ENCODE peak calls at places on chromosomes 6 and 20, in four cellular contexts. One of them, this sample, is unnamed.

GRCh38 chr6:136012198-136012884 is 160.8 kb downstream of the PDE7B start:
- DNase-seq in Panc1: no peak
- DNase-seq in breast epithelium: no peak
- DNase-seq in astrocyte: peak; percentile 96
- DNase-seq in this sample: no peak

GRCh38 chr20:52104546-52105044 is 87.0 kb downstream of the ZFP64 start:
- DNase-seq in Panc1: no peak
- DNase-seq in breast epithelium: no peak
- DNase-seq in astrocyte: peak; percentile 23
- DNase-seq in this sample: no peak

GRCh38 chr20:31485450-31486339 is 10.6 kb downstream of the REM1 start:
- DNase-seq in Panc1: no peak
- DNase-seq in breast epithelium: no peak
- DNase-seq in astrocyte: peak; percentile 59
- DNase-seq in this sample: no peak

GRCh38 chr6:143619844-143620243 is 57.9 kb upstream of the PHACTR2 start:
- DNase-seq in Panc1: no peak
- DNase-seq in breast epithelium: no peak
- DNase-seq in astrocyte: no peak
- DNase-seq in this sample: no peak

GRCh38 chr6:168995526-168996100 is 258.0 kb downstream of the THBS2 start:
- DNase-seq in Panc1: no peak
- DNase-seq in breast epithelium: no peak
- DNase-seq in astrocyte: no peak
- DNase-seq in this sample: no peak

GRCh38 chr6:168404560-168404959 is 36.4 kb upstream of the SMOC2 start:
- DNase-seq in Panc1: no peak
- DNase-seq in breast epithelium: no peak
- DNase-seq in astrocyte: no peak
- DNase-seq in this sample: no peak

GRCh38 chr6:53238311-53238710 is 89.7 kb upstream of the GCM1 start:
- DNase-seq in Panc1: no peak
- DNase-seq in breast epithelium: no peak
- DNase-seq in astrocyte: no peak
- DNase-seq in this sample: no peak

GRCh38 chr20:22490287-22491187 is 93.8 kb downstream of the FOXA2 start:
- DNase-seq in Panc1: no peak
- DNase-seq in breast epithelium: no peak
- DNase-seq in astrocyte: no peak
- DNase-seq in this sample: no peak

GRCh38 chr6:168578036-168578435 is 137.1 kb downstream of the SMOC2 start:
- DNase-seq in Panc1: no peak
- DNase-seq in breast epithelium: no peak
- DNase-seq in astrocyte: no peak
- DNase-seq in this sample: no peak

GRCh38 chr6:85449818-85450577 is at the start of gene NT5E:
- DNase-seq in Panc1: no peak
- DNase-seq in breast epithelium: peak; percentile 54
- DNase-seq in astrocyte: peak; percentile 61
- DNase-seq in this sample: no peak

GRCh38 chr6:151240036-151240685 is 394 bp downstream of the AKAP12 start:
- DNase-seq in Panc1: no peak
- DNase-seq in breast epithelium: no peak
- DNase-seq in astrocyte: peak; percentile 69
- DNase-seq in this sample: no peak

GRCh38 chr6:1759877-1760276 is 150.2 kb downstream of the FOXC1 start:
- DNase-seq in Panc1: no peak
- DNase-seq in breast epithelium: no peak
- DNase-seq in astrocyte: no peak
- DNase-seq in this sample: no peak

GRCh38 chr6:36769676-36770499 is 69.4 kb downstream of the CPNE5 start:
- DNase-seq in Panc1: no peak
- DNase-seq in breast epithelium: no peak
- DNase-seq in astrocyte: peak; percentile 39
- DNase-seq in this sample: no peak

GRCh38 chr20:41748051-41748450 is 129.9 kb upstream of the CHD6 start:
- DNase-seq in Panc1: no peak
- DNase-seq in breast epithelium: no peak
- DNase-seq in astrocyte: no peak
- DNase-seq in this sample: no peak

GRCh38 chr6:117615981-117616961 is 14.0 kb upstream of the GOPC start:
- DNase-seq in Panc1: no peak
- DNase-seq in breast epithelium: no peak
- DNase-seq in astrocyte: peak; percentile 95
- DNase-seq in this sample: peak; percentile 58

GRCh38 chr6:129785081-129785755 is 75.2 kb upstream of the ARHGAP18 start:
- DNase-seq in Panc1: no peak
- DNase-seq in breast epithelium: no peak
- DNase-seq in astrocyte: no peak
- DNase-seq in this sample: no peak

GRCh38 chr20:1718604-1719384 is 61.2 kb upstream of the SIRPG start:
- DNase-seq in Panc1: no peak
- DNase-seq in breast epithelium: no peak
- DNase-seq in astrocyte: peak; percentile 86
- DNase-seq in this sample: no peak

GRCh38 chr20:15179426-15180190 is 842.2 kb upstream of the FLRT3 start:
- DNase-seq in Panc1: no peak
- DNase-seq in breast epithelium: no peak
- DNase-seq in astrocyte: no peak
- DNase-seq in this sample: no peak

GRCh38 chr20:38932457-38933120 is 6.4 kb downstream of the FAM83D start:
- DNase-seq in Panc1: no peak
- DNase-seq in breast epithelium: no peak
- DNase-seq in astrocyte: peak; percentile 71
- DNase-seq in this sample: no peak

GRCh38 chr6:147604373-147604772 is 95.9 kb downstream of the SAMD5 start:
- DNase-seq in Panc1: no peak
- DNase-seq in breast epithelium: no peak
- DNase-seq in astrocyte: peak; percentile 30
- DNase-seq in this sample: no peak

GRCh38 chr6:57180596-57180995 is 8.5 kb downstream of the BAG2 start:
- DNase-seq in Panc1: no peak
- DNase-seq in breast epithelium: no peak
- DNase-seq in astrocyte: no peak
- DNase-seq in this sample: no peak

DNA sequence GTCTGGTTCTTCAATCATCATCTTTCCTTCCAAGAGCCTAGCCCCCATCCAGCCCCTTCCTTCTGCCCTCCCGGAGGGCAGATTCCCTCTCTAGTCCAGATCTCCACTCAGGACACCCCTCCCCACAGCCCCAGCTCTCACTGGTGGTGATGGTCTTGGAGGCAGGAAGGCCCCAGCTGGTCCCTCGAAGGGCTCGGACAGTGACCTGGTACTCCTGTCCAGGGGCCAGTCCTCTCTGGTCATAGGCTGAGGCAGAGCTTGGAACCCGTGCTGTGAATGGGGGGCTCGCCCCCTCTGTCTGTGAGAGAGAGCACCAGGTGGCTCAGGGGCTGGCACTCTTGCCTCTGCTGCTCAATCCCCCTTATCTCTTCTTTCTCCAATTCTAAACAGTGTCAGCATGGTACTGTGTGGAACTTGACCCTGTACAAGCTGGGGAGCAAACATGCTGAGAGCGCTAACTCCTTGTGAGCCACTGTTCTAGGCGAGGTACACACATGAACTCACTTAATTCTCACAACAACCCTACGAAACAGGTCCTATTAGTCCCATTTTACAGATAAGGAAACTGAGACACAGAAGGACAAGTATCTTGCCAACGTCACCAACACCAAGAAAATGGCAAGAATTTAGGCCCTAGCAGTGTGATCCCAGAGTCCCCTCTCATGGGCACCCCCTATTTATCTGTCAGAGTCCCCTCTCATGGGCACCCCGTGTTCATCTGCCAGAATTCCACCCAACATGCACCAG is 19.9 kb downstream of the TNXB start:
- DNase-seq in Panc1: no peak
- DNase-seq in breast epithelium: no peak
- DNase-seq in astrocyte: no peak
- DNase-seq in this sample: no peak
- H3K4me1 ChIP-seq in Panc1: no peaks in the 10 kb centered on the region
- H3K4me1 ChIP-seq in breast epithelium: no peaks in the 10 kb centered on the region
- H3K4me1 ChIP-seq in astrocyte: peaks cover 24% of the 10 kb centered on the region
- H3K4me1 ChIP-seq in this sample: peaks cover 3% of the 10 kb centered on the region

DNA sequence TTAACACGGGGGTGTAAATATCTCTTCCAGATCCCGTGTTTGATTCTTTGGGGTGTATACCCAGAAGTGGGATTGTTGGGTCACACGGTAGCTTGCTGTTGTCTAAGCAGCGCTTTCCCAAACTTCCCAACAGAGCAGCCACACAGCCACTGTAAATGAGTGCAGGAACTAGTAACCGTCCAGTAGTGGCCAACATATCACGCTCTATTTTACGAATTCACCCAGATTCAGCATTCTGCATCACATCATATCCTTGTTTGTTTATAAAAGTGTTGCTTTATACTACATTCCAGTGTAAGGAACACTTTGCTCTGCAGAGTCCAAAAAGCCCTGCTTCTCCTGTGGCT is 216.1 kb upstream of the ECI2 start:
- DNase-seq in Panc1: no peak
- DNase-seq in breast epithelium: no peak
- DNase-seq in astrocyte: no peak
- DNase-seq in this sample: no peak
- H3K4me3 ChIP-seq in Panc1: no peak overlapping the region
- H3K4me3 ChIP-seq in breast epithelium: peak overlapping the region; percentile 42
- H3K4me3 ChIP-seq in astrocyte: peak overlapping the region; percentile 21
- H3K4me3 ChIP-seq in this sample: no peak overlapping the region

GRCh38 chr6:14243617-14244016 is 126.0 kb downstream of the CD83 start:
- DNase-seq in Panc1: no peak
- DNase-seq in breast epithelium: no peak
- DNase-seq in astrocyte: no peak
- DNase-seq in this sample: no peak
- H3K4me1 ChIP-seq in Panc1: no peaks in the 10 kb centered on the region
- H3K4me1 ChIP-seq in breast epithelium: no peaks in the 10 kb centered on the region
- H3K4me1 ChIP-seq in astrocyte: no peaks in the 10 kb centered on the region
- H3K4me1 ChIP-seq in this sample: no peaks in the 10 kb centered on the region

GRCh38 chr6:25277857-25278256 is 1.3 kb upstream of the CARMIL1 start:
- DNase-seq in Panc1: no peak
- DNase-seq in breast epithelium: no peak
- DNase-seq in astrocyte: no peak
- DNase-seq in this sample: no peak
- H3K4me3 ChIP-seq in Panc1: no peak overlapping the region
- H3K4me3 ChIP-seq in breast epithelium: no peak overlapping the region
- H3K4me3 ChIP-seq in astrocyte: no peak overlapping the region
- H3K4me3 ChIP-seq in this sample: no peak overlapping the region

GRCh38 chr6:41692735-41693134 is 42.7 kb downstream of the TFEB start:
- DNase-seq in Panc1: no peak
- DNase-seq in breast epithelium: no peak
- DNase-seq in astrocyte: no peak
- DNase-seq in this sample: no peak

GRCh38 chr6:41690541-41691330 is 44.7 kb downstream of the TFEB start:
- DNase-seq in Panc1: no peak
- DNase-seq in breast epithelium: no peak
- DNase-seq in astrocyte: no peak
- DNase-seq in this sample: no peak

GRCh38 chr6:41693281-41693838 is 42.0 kb downstream of the TFEB start:
- DNase-seq in Panc1: no peak
- DNase-seq in breast epithelium: no peak
- DNase-seq in astrocyte: no peak
- DNase-seq in this sample: no peak

GRCh38 chr6:41692080-41692675 is 43.2 kb downstream of the TFEB start:
- DNase-seq in Panc1: no peak
- DNase-seq in breast epithelium: no peak
- DNase-seq in astrocyte: no peak
- DNase-seq in this sample: no peak

DNA sequence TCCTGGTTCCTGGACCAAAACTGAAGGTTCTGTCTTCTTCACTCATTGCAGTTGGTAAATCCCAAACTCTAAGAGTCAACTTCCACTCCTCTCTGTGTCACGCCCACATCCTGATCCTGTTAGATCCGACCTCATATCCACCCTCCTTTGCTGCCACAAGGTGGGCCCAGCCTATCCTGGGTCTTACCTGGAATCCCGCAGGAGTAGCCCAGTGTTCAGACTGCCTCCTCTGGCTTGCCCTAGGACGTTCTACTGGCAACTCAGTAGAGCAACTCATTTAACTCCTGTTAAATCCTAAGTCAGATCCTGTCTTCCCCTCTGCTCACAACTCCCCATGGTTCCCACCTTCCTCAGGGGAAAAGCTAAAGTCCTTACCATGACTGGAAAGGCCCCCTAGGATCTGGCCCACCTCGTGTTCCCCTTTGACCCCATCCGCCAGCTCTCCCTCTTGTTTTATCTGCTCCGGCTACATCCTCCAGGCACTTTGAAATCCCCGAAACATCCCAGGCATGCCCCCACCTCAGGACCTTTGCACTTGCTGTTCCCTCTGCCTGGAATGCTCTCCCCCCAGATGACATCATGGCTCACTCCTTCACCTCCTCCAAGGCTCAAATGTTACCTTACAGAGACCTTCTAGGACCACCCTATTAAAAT is 43.9 kb downstream of the TFEB start:
- DNase-seq in Panc1: no peak
- DNase-seq in breast epithelium: no peak
- DNase-seq in astrocyte: no peak
- DNase-seq in this sample: no peak
- H3K4me1 ChIP-seq in Panc1: no peaks in the 10 kb centered on the region
- H3K4me1 ChIP-seq in breast epithelium: no peaks in the 10 kb centered on the region
- H3K4me1 ChIP-seq in astrocyte: peaks cover 9% of the 10 kb centered on the region
- H3K4me1 ChIP-seq in this sample: no peaks in the 10 kb centered on the region

DNA sequence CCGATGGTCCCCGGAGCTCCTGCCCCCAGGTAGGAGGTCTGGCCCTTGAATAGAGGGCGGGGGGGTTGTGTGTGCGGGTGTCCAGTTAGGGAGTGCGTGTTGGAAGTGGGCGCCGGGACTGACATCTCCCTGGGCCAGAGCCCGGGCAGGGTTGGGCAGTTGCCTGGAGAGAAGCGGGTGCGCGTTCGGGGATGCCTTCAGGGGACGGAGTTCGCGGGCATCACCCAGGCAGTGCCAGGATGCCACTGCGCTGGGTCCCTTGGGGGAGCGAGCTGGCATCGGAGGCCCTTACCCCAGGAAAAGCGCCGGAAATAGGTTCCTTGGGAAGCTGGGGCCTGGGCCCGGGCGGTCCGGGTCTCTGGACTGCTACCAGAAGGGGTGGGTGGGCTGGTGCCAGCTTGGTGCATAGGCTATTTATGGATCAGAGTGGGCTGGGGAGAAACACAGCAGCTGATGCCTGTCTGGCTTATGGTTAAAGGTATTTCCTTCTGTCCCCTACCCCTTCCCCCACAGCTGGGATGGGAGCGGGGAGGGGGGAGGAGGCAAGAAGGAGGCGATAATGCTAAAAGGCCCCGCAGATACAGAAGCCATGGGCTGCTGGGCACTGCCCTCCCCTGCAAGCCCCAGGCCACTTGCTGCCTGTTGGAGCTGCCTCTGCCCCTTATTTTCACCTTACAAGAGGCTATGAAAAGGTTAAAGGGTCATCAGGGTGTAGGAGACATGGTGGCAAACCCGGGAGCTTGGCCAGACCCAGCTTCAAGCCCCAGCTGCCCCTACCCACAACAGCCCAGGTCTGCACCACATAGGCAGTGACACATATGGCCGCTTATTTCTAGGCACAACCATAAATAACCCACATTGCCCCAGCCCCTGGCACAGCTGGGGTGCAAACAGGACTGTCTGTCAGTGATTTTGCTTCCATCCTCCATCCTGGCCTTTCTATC is 638 bp downstream of the PACSIN1 start:
- DNase-seq in Panc1: no peak
- DNase-seq in breast epithelium: no peak
- DNase-seq in astrocyte: no peak
- DNase-seq in this sample: no peak
- H3K4me3 ChIP-seq in Panc1: peak overlapping the region; percentile 31
- H3K4me3 ChIP-seq in breast epithelium: peak overlapping the region; percentile 45
- H3K4me3 ChIP-seq in astrocyte: peak overlapping the region; percentile 28
- H3K4me3 ChIP-seq in this sample: no peak overlapping the region

GRCh38 chr6:159984268-159984786 is 15.4 kb downstream of the IGF2R start:
- DNase-seq in Panc1: peak; percentile 85
- DNase-seq in breast epithelium: no peak
- DNase-seq in astrocyte: peak; percentile 96
- DNase-seq in this sample: no peak
- H3K4me1 ChIP-seq in Panc1: peaks cover 55% of the 10 kb centered on the region
- H3K4me1 ChIP-seq in breast epithelium: peaks cover 7% of the 10 kb centered on the region
- H3K4me1 ChIP-seq in astrocyte: peaks cover 56% of the 10 kb centered on the region
- H3K4me1 ChIP-seq in this sample: peaks cover 54% of the 10 kb centered on the region